ENCODE peak calls at places on chromosomes 12 and 14, in five cellular contexts. Z, X, N, G and C are unnamed samples.

GRCh38 chr14:22854963-22855724 is 16.4 kb upstream of the LRP10 start:
- DNase-seq in N (peak), Z (no peak), G (no peak), X (peak), C (no peak)

GRCh38 chr14:23562822-23563472 is 4.6 kb downstream of the AP1G2 start:
- DNase-seq in N (peak), G (peak), X (peak), Z (peak), C (peak)

GRCh38 chr14:54737132-54737711 is 165.4 kb downstream of the GCH1 start:
- DNase-seq in N (no peak), Z (no peak), G (no peak), X (no peak), C (no peak)

GRCh38 chr12:43292699-43293098 is 259.3 kb downstream of the ADAMTS20 start:
- DNase-seq in X (no peak), G (no peak), Z (no peak), N (no peak), C (no peak)

GRCh38 chr12:15788266-15789214 is 648 bp downstream of the EPS8 start:
- DNase-seq in N (peak), G (peak), X (peak), Z (no peak), C (peak)

GRCh38 chr14:106094654-106095189 is 568.3 kb downstream of the TMEM121 start:
- DNase-seq in X (no peak), G (no peak), N (peak), Z (no peak), C (peak)

GRCh38 chr14:36275741-36276140 is 44.7 kb downstream of the MBIP start:
- DNase-seq in N (no peak), G (no peak), Z (no peak), X (no peak), C (no peak)

GRCh38 chr14:23401331-23401730 is 6.7 kb downstream of the MYH6 start:
- DNase-seq in N (no peak), G (no peak), X (no peak), Z (no peak), C (no peak)

GRCh38 chr12:43988838-43989560 is 153.1 kb downstream of the TMEM117 start:
- DNase-seq in X (no peak), N (no peak), G (no peak), Z (no peak), C (no peak)

GRCh38 chr12:31362115-31362758 is 36.3 kb upstream of the SINHCAF start:
- DNase-seq in Z (no peak), X (no peak), G (no peak), N (no peak), C (no peak)

GRCh38 chr14:88791629-88792571 is 853 bp downstream of the EML5 start:
- DNase-seq in G (peak), X (peak), Z (peak), N (peak), C (peak)

GRCh38 chr14:87800216-87800615 is 192.8 kb downstream of the GALC start:
- DNase-seq in Z (no peak), G (no peak), X (no peak), N (no peak), C (no peak)

GRCh38 chr12:1217191-1217949 is 226.3 kb downstream of the ERC1 start:
- DNase-seq in Z (peak), X (no peak), N (peak), G (no peak), C (no peak)

GRCh38 chr14:71415404-71415690 is 508.1 kb downstream of the PCNX1 start:
- DNase-seq in Z (no peak), N (no peak), X (no peak), G (no peak), C (no peak)

GRCh38 chr12:77882709-77883108 is 52.0 kb downstream of the NAV3 start:
- DNase-seq in X (no peak), N (no peak), Z (no peak), G (no peak), C (no peak)

GRCh38 chr12:52701281-52701680 is 2.0 kb downstream of the KRT77 start:
- DNase-seq in Z (no peak), N (no peak), G (no peak), X (no peak), C (no peak)

GRCh38 chr12:3750616-3751015 is 2.3 kb downstream of the CRACR2A start:
- DNase-seq in G (no peak), Z (no peak), N (no peak), X (no peak), C (no peak)

GRCh38 chr12:4272976-4273650 is 449 bp upstream of the CCND2 start:
- DNase-seq in N (no peak), X (no peak), Z (no peak), G (no peak), C (no peak)

GRCh38 chr12:100995201-100995600 is 200.6 kb downstream of the ANO4 start:
- DNase-seq in X (no peak), N (no peak), G (no peak), Z (no peak), C (no peak)

GRCh38 chr12:126617312-126617711 is 1552.1 kb downstream of the AACS start:
- DNase-seq in Z (peak), X (no peak), G (no peak), N (peak), C (no peak)

GRCh38 chr12:23290627-23291330 is 658.7 kb downstream of the SOX5 start:
- DNase-seq in Z (no peak), N (no peak), X (no peak), G (no peak), C (no peak)

GRCh38 chr12:127393896-127394295 is 873.1 kb upstream of the TMEM132C start:
- DNase-seq in N (no peak), G (no peak), X (no peak), Z (no peak), C (no peak)

GRCh38 chr14:104439625-104440024 is 139.9 kb upstream of the C14orf180 start:
- DNase-seq in G (no peak), N (no peak), X (no peak), Z (no peak), C (no peak)
- TF ChIP-seq EP300 in G (no peak), N (no peak), X (no peak), Z (no peak), C (no peak)

DNA sequence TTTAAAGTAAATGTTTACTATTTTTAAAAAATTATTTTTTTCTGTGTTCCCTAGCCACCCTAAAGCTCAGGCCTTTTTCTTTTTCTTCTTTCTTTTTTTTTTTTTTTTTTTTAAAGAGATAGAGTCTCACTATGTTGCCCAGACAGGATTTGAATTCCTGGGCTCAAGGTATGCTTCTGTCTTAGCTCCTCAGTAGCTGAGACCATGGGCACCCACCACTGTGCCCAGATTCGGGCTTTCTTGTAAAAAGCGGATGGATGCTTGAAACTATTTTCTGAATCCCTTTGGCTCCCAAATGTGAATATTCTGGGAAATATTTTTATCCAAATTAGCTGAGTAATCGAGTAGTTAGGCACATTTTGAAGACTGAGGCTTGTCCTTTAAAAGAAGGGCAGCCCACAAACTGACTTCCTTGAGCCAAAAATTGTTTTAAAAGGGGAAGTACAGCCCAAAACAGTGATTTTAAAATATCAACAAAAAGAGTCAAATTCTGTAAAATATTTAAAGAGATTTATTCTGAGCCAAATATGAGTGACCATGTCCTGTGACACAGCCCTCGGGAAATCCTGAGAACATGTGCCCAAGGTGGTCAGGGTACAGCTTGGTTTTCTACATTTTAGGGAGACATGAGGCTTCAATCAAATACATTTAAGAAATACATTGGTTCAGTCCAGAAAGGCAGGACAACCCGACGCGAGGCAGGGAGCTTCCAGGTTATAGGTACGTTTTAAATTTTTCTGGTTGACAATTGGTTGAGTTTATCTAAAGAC is 28.8 kb upstream of the HIGD1C start:
- DNase-seq in X (no peak), G (no peak), Z (no peak), N (no peak), C (no peak)
- H3K27ac ChIP-seq in X (peak), G (peak), Z (peak), N (no peak), C (peak)

GRCh38 chr12:124952801-124953200 is 36.1 kb downstream of the DHX37 start:
- DNase-seq in N (no peak), Z (peak), G (no peak), X (no peak), C (no peak)

GRCh38 chr12:124949779-124950728 is 35.6 kb upstream of the UBC start:
- DNase-seq in X (no peak), N (no peak), Z (peak), G (no peak), C (no peak)

GRCh38 chr12:124954771-124955170 is 34.2 kb downstream of the DHX37 start:
- DNase-seq in X (no peak), G (no peak), N (no peak), Z (peak), C (no peak)

GRCh38 chr12:124953689-124954405 is 35.1 kb downstream of the DHX37 start:
- DNase-seq in X (no peak), N (no peak), G (no peak), Z (peak), C (no peak)

DNA sequence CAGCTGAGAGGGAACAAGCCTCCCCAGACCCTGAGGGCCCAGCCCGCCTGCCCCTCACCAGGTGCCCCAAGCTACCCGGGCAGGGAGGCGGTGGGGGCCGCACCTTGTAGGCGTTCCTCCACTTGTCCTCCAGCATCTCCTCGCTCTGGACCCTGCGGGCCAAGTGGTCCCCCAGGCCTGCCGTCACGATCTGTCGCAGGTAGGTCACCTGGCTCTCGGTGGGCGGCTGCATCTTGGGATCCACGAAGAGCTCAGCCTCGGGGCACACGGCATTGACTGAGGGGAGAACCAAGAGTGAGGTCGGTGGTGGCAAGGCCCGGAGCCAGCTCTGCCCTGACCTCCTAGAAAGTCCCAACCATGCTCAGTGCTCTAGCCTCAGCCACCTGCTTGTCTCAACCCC is 36.6 kb downstream of the DHX37 start:
- DNase-seq in Z (peak), X (no peak), N (no peak), G (no peak), C (no peak)
- H3K4me3 ChIP-seq in Z (no peak), X (no peak), N (no peak), G (no peak), C (no peak)

DNA sequence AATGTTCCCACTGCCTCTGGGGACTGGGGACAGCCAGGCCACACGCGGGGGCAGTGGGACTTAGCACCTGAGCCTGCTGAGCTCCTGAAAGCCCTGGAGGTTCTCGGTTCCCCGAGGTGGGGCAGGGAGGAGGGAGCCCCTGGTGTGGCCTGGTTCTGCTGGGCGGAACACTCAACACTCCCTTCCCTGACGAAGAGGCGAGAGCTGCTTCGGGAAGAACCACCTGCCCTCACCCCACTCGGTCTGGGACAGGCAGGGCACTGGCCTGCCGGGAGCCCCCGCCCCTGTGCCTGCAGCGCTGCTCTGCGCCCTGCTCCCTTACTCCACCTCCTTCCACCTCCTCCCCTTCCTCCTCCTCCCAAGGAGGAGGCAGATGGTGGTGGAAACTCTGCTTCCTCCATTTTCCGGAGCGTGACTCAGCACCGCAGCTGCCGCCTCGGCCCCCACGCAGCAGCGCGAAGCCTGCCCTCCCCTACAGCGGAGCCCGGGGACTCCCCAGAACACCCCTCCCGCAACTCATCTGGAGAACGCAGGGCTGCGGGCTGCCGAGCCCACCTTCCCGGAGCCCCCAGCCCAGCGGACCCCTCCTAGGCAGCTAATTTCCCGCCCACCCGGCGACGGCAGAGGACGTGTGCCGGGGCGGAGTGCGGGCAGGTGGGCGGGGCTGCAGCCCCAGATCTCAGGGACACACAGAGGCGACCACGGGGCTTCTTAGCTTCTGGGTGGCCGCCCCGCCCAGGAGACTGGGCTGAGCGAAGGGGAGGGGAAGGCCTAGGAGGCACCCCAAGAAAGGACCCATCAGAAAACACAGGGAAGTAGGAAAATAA is 11.7 kb upstream of the INF2 start:
- DNase-seq in Z (no peak), G (peak), N (peak), X (peak), C (peak)
- TF ChIP-seq EP300 in Z (no peak), G (no peak), N (no peak), X (no peak), C (peak)

GRCh38 chr12:46386877-46387629 is 14.5 kb upstream of the SLC38A2 start:
- DNase-seq in Z (no peak), X (peak), G (peak), N (peak), C (no peak)
- H3K27ac ChIP-seq in Z (peak), X (peak), G (peak), N (peak), C (peak)